ENCODE peak calls at places on chromosomes 7 and 10, in four cellular contexts. Z is CD8-positive, alpha-beta T cell; J is upper lobe of right lung; K is activated naive CD4-positive, alpha-beta T cell. Q is an unnamed sample.

GRCh38 chr7:44110724-44111635 is 6.8 kb downstream of the AEBP1 start:
- DNase-seq in Z (no peak), J (no peak), K (no peak), Q (no peak)

GRCh38 chr10:129102906-129103693 is 363.9 kb upstream of the MGMT start:
- DNase-seq in Z (no peak), J (no peak), K (no peak), Q (no peak)

GRCh38 chr7:34070486-34071323 is 165.4 kb downstream of the BMPER start:
- DNase-seq in Z (no peak), J (no peak), K (no peak), Q (no peak)

GRCh38 chr10:43265799-43266721 is 805 bp downstream of the RASGEF1A start:
- DNase-seq in Z (peak; percentile 52), J (peak; percentile 70), K (no peak), Q (peak; percentile 74)

GRCh38 chr10:110323503-110323902 is 18.8 kb upstream of the SMNDC1 start:
- DNase-seq in Z (no peak), J (no peak), K (no peak), Q (no peak)

GRCh38 chr7:49020145-49020544 is 95.8 kb downstream of the CDC14C start:
- DNase-seq in Z (no peak), J (no peak), K (no peak), Q (no peak)

GRCh38 chr10:46544989-46545791 is 11.3 kb downstream of the GPRIN2 start:
- DNase-seq in Z (no peak), J (peak; percentile 65), K (no peak), Q (no peak)

GRCh38 chr7:101728888-101729883 is 88.2 kb upstream of the CUX1 start:
- DNase-seq in Z (no peak), J (peak; percentile 83), K (no peak), Q (no peak)

GRCh38 chr7:153010416-153010815 is 250.9 kb downstream of the ACTR3B start:
- DNase-seq in Z (no peak), J (no peak), K (no peak), Q (no peak)

GRCh38 chr10:20271490-20271889 is 455.3 kb downstream of the PLXDC2 start:
- DNase-seq in Z (no peak), J (no peak), K (no peak), Q (peak; percentile 61)

GRCh38 chr7:65731562-65732035 is 141.3 kb upstream of the VKORC1L1 start:
- DNase-seq in Z (no peak), J (peak; percentile 77), K (no peak), Q (peak; percentile 61)

GRCh38 chr10:25934673-25935139 is 677 bp downstream of the MYO3A start:
- DNase-seq in Z (no peak), J (peak; percentile 67), K (no peak), Q (peak; percentile 89)

GRCh38 chr10:59907918-59908807 is 1.8 kb upstream of the CCDC6 start:
- DNase-seq in Z (peak; percentile 36), J (no peak), K (no peak), Q (peak; percentile 52)

GRCh38 chr10:68576118-68576517 is 16.0 kb downstream of the TET1 start:
- DNase-seq in Z (no peak), J (no peak), K (no peak), Q (no peak)

GRCh38 chr10:4396401-4397283 is 429.4 kb upstream of the AKR1E2 start:
- DNase-seq in Z (no peak), J (no peak), K (no peak), Q (no peak)

GRCh38 chr7:133512560-133512959 is 259.7 kb downstream of the EXOC4 start:
- DNase-seq in Z (no peak), J (no peak), K (no peak), Q (no peak)

GRCh38 chr10:82071231-82071630 is 196.2 kb downstream of the NRG3 start:
- DNase-seq in Z (no peak), J (no peak), K (no peak), Q (no peak)

GRCh38 chr7:127708788-127709187 is 56.8 kb downstream of the SND1 start:
- DNase-seq in Z (peak; percentile 73), J (no peak), K (no peak), Q (peak; percentile 64)